ENCODE peak calls at places on chromosomes 5 and 9, in six cellular contexts. C is neuronal stem cell, I is kidney tubule cell, B is dermis microvascular lymphatic vessel endothelial cell, Z is keratinocyte, N is MCF 10A. M is an unnamed sample.

GRCh38 chr5:174235993-174236528 is 190.6 kb downstream of the NSG2 start:
- DNase-seq in I (no peak), B (no peak), Z (no peak), N (no peak), C (no peak), M (no peak)

GRCh38 chr5:98308960-98309359 is 464.5 kb upstream of the RGMB start:
- DNase-seq in C (no peak), I (peak; percentile 79), Z (no peak), B (peak; percentile 84), N (no peak), M (no peak)

GRCh38 chr9:113993838-113994540 is 84.1 kb downstream of the AMBP start:
- DNase-seq in Z (no peak), N (peak; percentile 91), B (peak; percentile 82), I (peak; percentile 58), C (no peak), M (no peak)

GRCh38 chr5:143916441-143916840 is 104.5 kb downstream of the HMHB1 start:
- DNase-seq in I (no peak), Z (no peak), B (no peak), C (no peak), N (no peak), M (no peak)

GRCh38 chr5:114362197-114362976 is 517 bp downstream of the KCNN2 start:
- DNase-seq in I (peak; percentile 42), N (no peak), B (peak; percentile 22), Z (no peak), C (peak; percentile 75), M (no peak)

GRCh38 chr5:170184007-170184687 is 48.6 kb upstream of the C5orf58 start:
- DNase-seq in Z (peak; percentile 9), B (peak; percentile 45), I (peak; percentile 67), C (peak; percentile 69), N (peak; percentile 85), M (no peak)

GRCh38 chr5:146785065-146785464 is 93.5 kb downstream of the PPP2R2B start:
- DNase-seq in N (no peak), I (no peak), Z (no peak), B (no peak), C (no peak), M (no peak)

GRCh38 chr9:37030591-37030939 is 3.5 kb downstream of the PAX5 start:
- DNase-seq in N (no peak), B (no peak), C (no peak), Z (no peak), I (no peak), M (no peak)

GRCh38 chr5:131983244-131983771 is 28.1 kb downstream of the ACSL6 start:
- DNase-seq in I (no peak), N (no peak), C (no peak), Z (no peak), B (no peak), M (no peak)

GRCh38 chr5:134569758-134570364 is 44.4 kb downstream of the JADE2 start:
- DNase-seq in C (no peak), Z (no peak), B (no peak), I (no peak), N (no peak), M (no peak)

GRCh38 chr9:35489313-35490154 is at the start of gene RUSC2:
- DNase-seq in C (peak; percentile 89), Z (peak; percentile 35), B (peak; percentile 75), I (peak; percentile 91), N (peak; percentile 85), M (no peak)

GRCh38 chr5:95080026-95080425 is 204.9 kb downstream of the MCTP1 start:
- DNase-seq in N (peak; percentile 64), B (no peak), C (no peak), Z (no peak), I (no peak), M (no peak)

GRCh38 chr5:17860660-17861315 is 226.5 kb downstream of the TAF11L14 start:
- DNase-seq in N (peak; percentile 51), I (no peak), B (no peak), Z (no peak), C (no peak), M (no peak)

GRCh38 chr9:113296796-113297558 is 6.2 kb downstream of the RNF183 start:
- DNase-seq in I (no peak), C (no peak), Z (no peak), N (no peak), B (no peak), M (no peak)

GRCh38 chr5:19885040-19885824 is 102.8 kb downstream of the CDH18 start:
- DNase-seq in B (no peak), Z (no peak), C (no peak), I (no peak), N (no peak), M (no peak)

GRCh38 chr5:171667341-171668096 is 118.1 kb upstream of the SMIM23 start:
- DNase-seq in Z (peak; percentile 26), C (peak; percentile 72), I (peak; percentile 62), N (peak; percentile 68), B (peak; percentile 27), M (no peak)

GRCh38 chr5:177147239-177147638 is 13.7 kb downstream of the NSD1 start:
- DNase-seq in N (no peak), C (no peak), B (no peak), I (no peak), Z (no peak), M (no peak)

GRCh38 chr5:15020731-15021130 is 149.2 kb upstream of the ANKH start:
- DNase-seq in Z (no peak), N (no peak), I (no peak), B (no peak), C (no peak), M (no peak)

GRCh38 chr9:14547245-14548060 is 145.8 kb downstream of the ZDHHC21 start:
- DNase-seq in C (no peak), N (no peak), Z (no peak), I (no peak), B (no peak), M (no peak)

GRCh38 chr5:56876325-56876724 is 33.1 kb upstream of the SETD9 start:
- DNase-seq in I (peak; percentile 84), C (no peak), N (peak; percentile 45), B (no peak), Z (peak; percentile 45), M (no peak)

GRCh38 chr9:130860458-130861316 is 25.6 kb downstream of the ABL1 start:
- DNase-seq in I (peak; percentile 97), N (no peak), B (peak; percentile 58), C (no peak), Z (no peak), M (no peak)

GRCh38 chr5:122300968-122301367 is 11.1 kb upstream of the SNCAIP start:
- DNase-seq in I (no peak), Z (no peak), C (no peak), N (no peak), B (no peak), M (no peak)

GRCh38 chr5:94698189-94698588 is 79.7 kb downstream of the SLF1 start:
- DNase-seq in I (no peak), B (no peak), C (no peak), Z (no peak), N (no peak), M (no peak)

GRCh38 chr9:36470891-36471290 is 70.8 kb upstream of the RNF38 start:
- DNase-seq in N (peak; percentile 62), I (peak; percentile 79), C (no peak), B (no peak), Z (no peak), M (peak; percentile 28)

GRCh38 chr9:135821733-135822382 is 85.5 kb downstream of the CAMSAP1 start:
- DNase-seq in B (no peak), N (no peak), C (no peak), I (no peak), Z (no peak), M (no peak)

GRCh38 chr5:76175821-76176403 is 92.7 kb downstream of the SV2C start:
- DNase-seq in N (no peak), B (no peak), I (no peak), Z (no peak), C (no peak), M (peak; percentile 6)

GRCh38 chr5:179986328-179986727 is 78.6 kb upstream of the TBC1D9B start:
- DNase-seq in C (no peak), Z (no peak), I (peak; percentile 13), B (peak; percentile 61), N (peak; percentile 9), M (no peak)

GRCh38 chr5:146463446-146463845 is 16.3 kb downstream of the TCERG1 start:
- DNase-seq in C (no peak), Z (no peak), N (no peak), I (no peak), B (no peak), M (no peak)

GRCh38 chr5:87541033-87541432 is 128.3 kb upstream of the CCNH start:
- DNase-seq in C (peak; percentile 23), I (peak; percentile 48), N (peak; percentile 79), B (peak; percentile 80), Z (no peak), M (no peak)

GRCh38 chr9:129166962-129167557 is 11.0 kb downstream of the IER5L start:
- DNase-seq in B (peak; percentile 70), C (no peak), Z (peak; percentile 57), I (peak; percentile 80), N (peak; percentile 81), M (no peak)

GRCh38 chr5:134594336-134594735 is 38.3 kb downstream of the SAR1B start:
- DNase-seq in I (no peak), C (no peak), Z (no peak), N (no peak), B (no peak), M (no peak)

GRCh38 chr5:80961376-80962281 is 1.5 kb downstream of the RASGRF2 start:
- DNase-seq in I (peak; percentile 64), C (peak; percentile 9), B (peak; percentile 61), Z (no peak), N (no peak), M (no peak)

GRCh38 chr9:2486988-2487387 is 134.6 kb upstream of the VLDLR start:
- DNase-seq in N (peak; percentile 4), I (no peak), B (no peak), C (no peak), Z (no peak), M (no peak)

GRCh38 chr5:58156977-58157701 is 302.7 kb downstream of the PLK2 start:
- DNase-seq in B (no peak), N (no peak), Z (no peak), I (peak; percentile 50), C (peak; percentile 23), M (no peak)

GRCh38 chr9:118643118-118643517 is 726.1 kb downstream of the BRINP1 start:
- DNase-seq in Z (peak; percentile 32), I (peak; percentile 99), N (peak; percentile 60), B (no peak), C (peak; percentile 8), M (no peak)

GRCh38 chr5:68314465-68314864 is 98.9 kb downstream of the PIK3R1 start:
- DNase-seq in Z (no peak), I (no peak), N (no peak), C (no peak), B (no peak), M (no peak)

GRCh38 chr5:116990010-116990409 is 415.4 kb upstream of the SEMA6A start:
- DNase-seq in B (no peak), N (no peak), C (no peak), I (no peak), Z (no peak), M (no peak)

GRCh38 chr9:133708770-133709611 is 29.2 kb downstream of the SARDH start:
- DNase-seq in Z (no peak), I (peak; percentile 25), C (no peak), B (no peak), N (no peak), M (no peak)